ENCODE peak calls at places on chromosomes 4 and X, in seven cellular contexts. C is gastrocnemius medialis, U is MM.1S, Y is HFFc6, R is body of pancreas, G is B cell, E is tibial artery. D is an unnamed sample.

GRCh38 chrX:147602297-147602696 is 309.4 kb upstream of the FMR1 start:
- DNase-seq in C (no peak), U (no peak), Y (no peak), R (no peak), G (no peak), E (no peak), D (no peak)

GRCh38 chr4:3762753-3763511 is 3.3 kb upstream of the ADRA2C start:
- DNase-seq in C (no peak), U (no peak), Y (no peak), R (no peak), G (no peak), E (peak), D (no peak)

GRCh38 chr4:53273726-53274125 is 92.1 kb downstream of the SCFD2 start:
- DNase-seq in C (no peak), U (no peak), Y (peak), R (no peak), G (no peak), E (no peak), D (no peak)

GRCh38 chrX:108347800-108348199 is 90.4 kb downstream of the COL4A6 start:
- DNase-seq in C (no peak), U (no peak), Y (no peak), R (no peak), G (no peak), E (no peak), D (no peak)

GRCh38 chr4:123876640-123877039 is 480.0 kb downstream of the SPRY1 start:
- DNase-seq in C (no peak), U (no peak), Y (no peak), R (no peak), G (no peak), E (no peak), D (no peak)

GRCh38 chrX:46444011-46444410 is 101.2 kb downstream of the ZNF674 start:
- DNase-seq in C (no peak), U (no peak), Y (peak), R (no peak), G (no peak), E (no peak), D (no peak)

GRCh38 chr4:150149381-150149780 is 71.1 kb downstream of the DCLK2 start:
- DNase-seq in C (no peak), U (no peak), Y (no peak), R (no peak), G (no peak), E (no peak), D (no peak)

GRCh38 chr4:85933306-85933640 is 426.6 kb downstream of the MAPK10 start:
- DNase-seq in C (no peak), U (no peak), Y (no peak), R (no peak), G (no peak), E (no peak), D (no peak)

GRCh38 chr4:80202190-80202711 is 4.9 kb downstream of the PRDM8 start:
- DNase-seq in C (peak), U (peak), Y (peak), R (peak), G (peak), E (peak), D (peak)

GRCh38 chr4:70940134-70940533 is 38.0 kb downstream of the MOB1B start:
- DNase-seq in C (no peak), U (no peak), Y (no peak), R (no peak), G (no peak), E (no peak), D (no peak)

GRCh38 chrX:71950066-71950465 is 39.4 kb downstream of the NHSL2 start:
- DNase-seq in C (no peak), U (no peak), Y (no peak), R (no peak), G (no peak), E (no peak), D (no peak)

GRCh38 chrX:69211701-69212100 is 46.4 kb upstream of the PJA1 start:
- DNase-seq in C (no peak), U (no peak), Y (no peak), R (no peak), G (no peak), E (no peak), D (no peak)

GRCh38 chr4:51858605-51859211 is 15.8 kb downstream of the DCUN1D4 start:
- DNase-seq in C (no peak), U (no peak), Y (no peak), R (no peak), G (no peak), E (no peak), D (no peak)

GRCh38 chrX:37330642-37331041 is 18.5 kb upstream of the PRRG1 start:
- DNase-seq in C (no peak), U (no peak), Y (no peak), R (no peak), G (no peak), E (no peak), D (no peak)

GRCh38 chr4:185902654-185903053 is 90.7 kb upstream of the SORBS2 start:
- DNase-seq in C (no peak), U (no peak), Y (no peak), R (no peak), G (no peak), E (no peak), D (no peak)

GRCh38 chrX:121781991-121782390 is 734.6 kb downstream of the GLUD2 start:
- DNase-seq in C (no peak), U (no peak), Y (no peak), R (no peak), G (no peak), E (no peak), D (no peak)

GRCh38 chr4:78616046-78616498 is 64.5 kb downstream of the ANXA3 start:
- DNase-seq in C (no peak), U (no peak), Y (peak), R (no peak), G (no peak), E (no peak), D (no peak)

GRCh38 chr4:70903282-70903603 is 1.1 kb downstream of the MOB1B start:
- DNase-seq in C (no peak), U (no peak), Y (no peak), R (no peak), G (no peak), E (no peak), D (no peak)

GRCh38 chr4:47031713-47032404 is 492 bp downstream of the GABRB1 start:
- DNase-seq in C (no peak), U (no peak), Y (no peak), R (no peak), G (no peak), E (no peak), D (peak)

GRCh38 chrX:134764202-134764785 is 106.0 kb upstream of the PLAC1 start:
- DNase-seq in C (no peak), U (peak), Y (peak), R (no peak), G (no peak), E (no peak), D (no peak)

GRCh38 chr4:87007345-87008181 is 72.8 kb downstream of the AFF1 start:
- DNase-seq in C (peak), U (peak), Y (peak), R (peak), G (no peak), E (peak), D (no peak)

GRCh38 chrX:74493806-74494205 is 72.5 kb downstream of the SLC16A2 start:
- DNase-seq in C (no peak), U (no peak), Y (no peak), R (no peak), G (no peak), E (no peak), D (no peak)

GRCh38 chr4:140296871-140297570 is 76.4 kb upstream of the SCOC start:
- DNase-seq in C (no peak), U (no peak), Y (no peak), R (peak), G (no peak), E (no peak), D (no peak)

GRCh38 chr4:139300431-139301142 is 718 bp upstream of the NAA15 start:
- DNase-seq in C (no peak), U (no peak), Y (peak), R (peak), G (peak), E (no peak), D (no peak)

GRCh38 chr4:176436500-176436973 is 116.8 kb downstream of the SPCS3 start:
- DNase-seq in C (no peak), U (peak), Y (peak), R (no peak), G (no peak), E (no peak), D (no peak)

GRCh38 chr4:145552181-145552822 is 66.9 kb upstream of the MMAA start:
- DNase-seq in C (no peak), U (peak), Y (no peak), R (no peak), G (no peak), E (no peak), D (no peak)

GRCh38 chr4:108540536-108540935 is 79.8 kb upstream of the RPL34 start:
- DNase-seq in C (no peak), U (no peak), Y (no peak), R (no peak), G (no peak), E (no peak), D (no peak)

GRCh38 chr4:189409158-189409557 is 531.5 kb upstream of the FRG1 start:
- DNase-seq in C (no peak), U (no peak), Y (no peak), R (no peak), G (no peak), E (no peak), D (no peak)

GRCh38 chrX:123905334-123905733 is 45.5 kb downstream of the XIAP start:
- DNase-seq in C (no peak), U (no peak), Y (no peak), R (no peak), G (no peak), E (no peak), D (no peak)

GRCh38 chr4:82555279-82555678 is 6.5 kb downstream of the TMEM150C start:
- DNase-seq in C (no peak), U (no peak), Y (no peak), R (no peak), G (no peak), E (no peak), D (no peak)
- TF ChIP-seq CTCF in C (no peak), U (no peak), Y (no peak), R (no peak), G (no peak), E (no peak), D (peak)

GRCh38 chrX:20740443-20740842 is 473.7 kb upstream of the RPS6KA3 start:
- DNase-seq in C (no peak), U (no peak), Y (no peak), R (no peak), G (no peak), E (no peak), D (no peak)
- TF ChIP-seq CTCF in C (no peak), U (no peak), Y (no peak), R (no peak), G (no peak), E (no peak), D (no peak)

DNA sequence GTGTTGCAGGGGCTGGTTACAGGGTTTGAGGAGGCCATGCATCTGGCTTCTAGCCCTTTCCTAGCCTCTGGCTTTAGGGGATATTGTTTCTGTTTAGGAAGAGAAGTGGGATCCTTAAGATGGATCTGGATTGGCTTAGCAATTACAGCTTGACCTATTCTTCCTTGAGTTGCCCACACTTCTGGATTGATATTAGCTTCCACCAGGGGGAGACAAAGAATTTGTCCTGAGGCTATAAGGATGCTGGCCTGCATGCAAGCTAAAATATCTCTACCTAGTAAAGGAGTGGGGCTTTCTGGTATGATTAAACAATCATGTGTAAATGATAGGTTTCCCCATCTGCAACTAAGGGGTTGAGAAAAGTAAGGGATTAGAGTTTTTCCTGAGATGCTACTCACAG is 117.2 kb downstream of the TEX13C start:
- DNase-seq in C (no peak), U (peak), Y (no peak), R (no peak), G (no peak), E (no peak), D (no peak)
- TF ChIP-seq CTCF in C (no peak), U (peak), Y (peak), R (no peak), G (no peak), E (no peak), D (peak)

DNA sequence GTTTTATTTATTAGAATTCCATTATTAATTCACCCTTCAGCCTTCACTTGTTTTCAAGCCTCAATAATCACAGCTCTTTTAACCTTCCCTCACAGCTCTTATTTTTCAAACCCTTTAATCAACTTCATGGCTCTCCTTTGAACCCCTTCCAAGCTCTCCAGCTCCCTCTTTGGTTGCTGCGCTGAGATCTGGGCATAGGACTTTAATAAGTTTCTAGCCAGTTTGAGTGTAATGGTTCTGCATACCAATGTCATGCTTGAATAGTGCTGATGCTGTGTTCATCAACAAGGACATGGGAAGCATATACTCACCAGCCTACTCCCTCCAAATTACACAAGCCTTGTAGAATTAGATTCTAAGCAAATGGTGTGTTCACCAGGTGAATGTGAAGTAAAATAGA is 3.5 kb upstream of the RNF212 start:
- DNase-seq in C (no peak), U (no peak), Y (no peak), R (no peak), G (no peak), E (no peak), D (no peak)
- TF ChIP-seq CTCF in C (no peak), U (no peak), Y (peak), R (no peak), G (no peak), E (no peak), D (no peak)

GRCh38 chrX:12767856-12768255 is 23.4 kb upstream of the PRPS2 start:
- DNase-seq in C (no peak), U (no peak), Y (no peak), R (no peak), G (no peak), E (no peak), D (no peak)

GRCh38 chrX:12771445-12772069 is 19.7 kb upstream of the PRPS2 start:
- DNase-seq in C (no peak), U (peak), Y (peak), R (peak), G (peak), E (peak), D (peak)

DNA sequence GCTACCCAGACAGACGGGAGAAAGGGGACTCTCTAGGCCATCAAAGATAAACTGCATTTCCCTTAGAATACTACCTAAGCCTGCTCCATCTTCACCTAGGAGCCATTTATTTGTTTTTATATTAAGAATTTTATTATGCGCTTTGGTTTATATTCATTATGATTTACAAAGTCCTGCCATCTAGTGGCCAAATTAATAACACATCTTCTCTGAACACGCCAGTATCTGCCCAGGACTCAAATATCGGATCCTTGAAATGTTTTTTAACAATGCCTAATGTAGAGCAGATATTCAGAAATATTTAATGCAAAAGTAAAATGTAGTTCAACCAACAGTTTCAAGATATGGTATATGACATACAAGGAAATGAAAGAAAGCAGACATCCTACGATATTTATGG is 20.8 kb upstream of the PRPS2 start:
- DNase-seq in C (no peak), U (peak), Y (peak), R (no peak), G (no peak), E (no peak), D (no peak)
- TF ChIP-seq CTCF in C (no peak), U (peak), Y (peak), R (peak), G (peak), E (no peak), D (peak)

GRCh38 chrX:115896362-115896761 is 274.2 kb upstream of the AGTR2 start:
- DNase-seq in C (no peak), U (no peak), Y (no peak), R (no peak), G (no peak), E (no peak), D (no peak)

GRCh38 chrX:115897956-115898355 is 272.6 kb upstream of the AGTR2 start:
- DNase-seq in C (no peak), U (no peak), Y (no peak), R (no peak), G (no peak), E (no peak), D (no peak)

GRCh38 chrX:115900425-115900824 is 270.1 kb upstream of the AGTR2 start:
- DNase-seq in C (no peak), U (no peak), Y (no peak), R (no peak), G (no peak), E (no peak), D (no peak)

GRCh38 chrX:115895678-115896329 is 274.7 kb upstream of the AGTR2 start:
- DNase-seq in C (no peak), U (no peak), Y (no peak), R (no peak), G (no peak), E (no peak), D (no peak)

DNA sequence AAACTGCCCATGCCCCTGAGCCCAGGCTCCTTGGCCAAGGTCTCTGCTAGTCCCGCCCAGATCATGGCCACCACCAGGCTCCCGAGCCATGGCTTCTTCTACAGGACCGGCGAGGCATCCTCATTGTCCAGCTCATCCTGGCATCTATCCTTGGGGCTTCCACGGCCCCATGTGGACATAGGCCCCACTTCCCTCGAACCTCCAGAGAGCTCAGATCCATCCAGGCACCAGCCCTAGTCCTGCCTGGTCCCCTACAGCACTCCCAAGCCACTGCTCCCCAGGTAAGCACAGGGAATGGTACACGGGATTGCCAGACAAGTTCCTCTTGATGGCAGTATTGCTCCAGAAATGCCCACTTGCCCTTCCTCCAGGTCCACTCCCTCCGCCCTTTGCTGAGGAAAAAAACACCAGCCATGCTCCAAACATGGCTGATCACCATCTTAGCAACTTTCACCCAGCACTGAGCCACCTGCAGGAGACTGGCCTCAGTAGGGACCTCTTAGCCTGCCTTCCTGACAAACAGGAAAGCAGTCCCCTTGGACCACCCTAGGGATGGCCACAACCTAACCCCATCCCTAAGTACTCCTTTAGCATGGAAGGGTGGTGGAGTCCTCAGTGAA is 272.1 kb upstream of the AGTR2 start:
- DNase-seq in C (no peak), U (peak), Y (no peak), R (peak), G (peak), E (no peak), D (no peak)
- TF ChIP-seq CTCF in C (peak), U (peak), Y (no peak), R (peak), G (no peak), E (no peak), D (peak)

DNA sequence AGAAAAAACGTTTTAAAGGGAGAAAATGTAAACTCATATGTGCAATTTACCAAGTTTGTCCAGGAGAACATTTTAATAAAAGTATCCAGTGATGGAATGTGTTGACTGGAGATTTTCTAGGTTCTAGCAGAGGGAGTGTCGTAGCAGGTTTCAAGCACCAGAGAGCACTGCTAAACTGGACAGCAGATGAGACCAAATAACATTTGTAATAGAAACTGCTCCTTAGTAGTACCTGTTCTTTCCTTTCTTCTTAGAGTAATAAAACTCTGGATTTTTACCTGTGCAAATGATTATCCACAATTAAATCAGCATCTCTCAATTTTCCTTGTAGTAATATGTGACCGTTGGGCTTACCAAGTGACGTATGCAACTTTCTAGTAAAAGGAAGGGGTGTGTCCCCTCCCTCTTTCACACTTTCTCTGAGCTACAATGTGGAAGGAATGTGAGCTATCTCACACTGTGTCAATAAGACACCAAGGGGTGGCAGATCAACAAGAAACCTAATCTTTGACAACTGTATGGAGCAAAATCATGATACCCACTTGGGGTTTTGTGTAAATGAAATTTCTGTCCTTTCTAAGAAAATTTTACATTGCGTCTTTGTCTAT is 9.5 kb downstream of the HPGDS start:
- DNase-seq in C (no peak), U (no peak), Y (peak), R (no peak), G (no peak), E (no peak), D (no peak)
- TF ChIP-seq CTCF in C (peak), U (no peak), Y (peak), R (no peak), G (no peak), E (no peak), D (peak)

GRCh38 chr4:54658321-54659093 is 750 bp downstream of the KIT start:
- DNase-seq in C (no peak), U (peak), Y (peak), R (peak), G (no peak), E (peak), D (peak)
- TF ChIP-seq CTCF in C (no peak), U (peak), Y (peak), R (peak), G (no peak), E (peak), D (peak)

DNA sequence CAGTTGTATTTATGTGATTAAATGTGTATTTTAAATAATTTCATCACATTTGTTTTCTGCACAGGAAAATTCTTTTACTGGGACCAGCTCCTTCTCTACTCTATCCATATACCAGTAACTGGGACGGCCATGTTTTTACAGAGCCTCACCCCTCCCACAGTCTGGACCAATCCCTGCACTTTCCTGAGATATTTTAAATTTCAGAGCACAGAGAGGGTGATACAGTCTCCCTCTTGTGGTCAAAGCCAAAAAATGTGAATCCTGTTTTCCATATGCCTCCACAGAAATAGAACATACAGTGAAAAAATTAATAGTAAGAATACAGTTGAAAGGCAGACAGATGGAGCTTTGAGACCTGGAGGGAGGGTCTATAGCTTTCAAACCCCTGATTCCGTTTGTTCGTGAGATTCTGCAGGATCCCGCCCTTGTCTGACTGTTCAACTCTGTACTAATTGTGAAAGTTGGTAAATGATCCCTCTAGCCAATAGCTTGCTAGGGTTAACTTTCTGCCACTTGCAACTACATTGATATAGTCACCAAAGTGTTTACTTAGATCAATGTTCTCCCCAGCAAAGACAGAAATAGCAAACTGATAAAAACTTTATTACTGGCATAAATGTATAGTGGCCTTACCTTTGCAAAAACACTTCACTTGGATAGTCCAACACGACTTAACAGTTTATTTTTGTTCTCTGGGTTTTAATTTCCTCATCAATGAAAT is 172.2 kb downstream of the PPARGC1A start:
- DNase-seq in C (no peak), U (peak), Y (peak), R (no peak), G (no peak), E (no peak), D (no peak)
- TF ChIP-seq CTCF in C (peak), U (peak), Y (peak), R (peak), G (no peak), E (no peak), D (peak)